ENCODE peak calls at places on chromosomes 1 and 21, in nine cellular contexts. One of them, this sample, is unnamed.

GRCh38 chr1:93591833-93592635 is 89.6 kb downstream of the BCAR3 start:
- DNase-seq in tibial nerve: no peak
- DNase-seq in A549: peak; percentile 35
- DNase-seq in ovary: no peak
- DNase-seq in sigmoid colon: peak; percentile 65
- DNase-seq in suprapubic skin: no peak
- DNase-seq in esophagus muscularis mucosa: no peak
- DNase-seq in H1: no peak
- DNase-seq in stomach: peak; percentile 96
- DNase-seq in this sample: peak; percentile 94

GRCh38 chr1:183892351-183892793 is 87.5 kb downstream of the RGL1 start:
- DNase-seq in tibial nerve: no peak
- DNase-seq in A549: peak; percentile 60
- DNase-seq in ovary: no peak
- DNase-seq in sigmoid colon: no peak
- DNase-seq in suprapubic skin: no peak
- DNase-seq in esophagus muscularis mucosa: peak; percentile 74
- DNase-seq in H1: no peak
- DNase-seq in stomach: no peak
- DNase-seq in this sample: no peak

GRCh38 chr1:41620365-41621169 is 136.1 kb upstream of the EDN2 start:
- DNase-seq in tibial nerve: no peak
- DNase-seq in A549: no peak
- DNase-seq in ovary: no peak
- DNase-seq in sigmoid colon: peak; percentile 20
- DNase-seq in suprapubic skin: no peak
- DNase-seq in esophagus muscularis mucosa: peak; percentile 79
- DNase-seq in H1: no peak
- DNase-seq in stomach: no peak
- DNase-seq in this sample: no peak

GRCh38 chr1:230280906-230281413 is 145.2 kb downstream of the PGBD5 start:
- DNase-seq in tibial nerve: no peak
- DNase-seq in A549: no peak
- DNase-seq in ovary: no peak
- DNase-seq in sigmoid colon: peak; percentile 61
- DNase-seq in suprapubic skin: peak; percentile 60
- DNase-seq in esophagus muscularis mucosa: no peak
- DNase-seq in H1: no peak
- DNase-seq in stomach: no peak
- DNase-seq in this sample: no peak

GRCh38 chr21:46648539-46648938 is 13.1 kb downstream of the PRMT2 start:
- DNase-seq in tibial nerve: no peak
- DNase-seq in A549: no peak
- DNase-seq in ovary: no peak
- DNase-seq in sigmoid colon: no peak
- DNase-seq in suprapubic skin: no peak
- DNase-seq in esophagus muscularis mucosa: no peak
- DNase-seq in H1: no peak
- DNase-seq in stomach: no peak
- DNase-seq in this sample: no peak

GRCh38 chr1:8641317-8641997 is 176.0 kb downstream of the RERE start:
- DNase-seq in tibial nerve: no peak
- DNase-seq in A549: no peak
- DNase-seq in ovary: no peak
- DNase-seq in sigmoid colon: no peak
- DNase-seq in suprapubic skin: no peak
- DNase-seq in esophagus muscularis mucosa: no peak
- DNase-seq in H1: no peak
- DNase-seq in stomach: no peak
- DNase-seq in this sample: no peak

GRCh38 chr21:16473965-16474364 is 744.2 kb downstream of the USP25 start:
- DNase-seq in tibial nerve: no peak
- DNase-seq in A549: no peak
- DNase-seq in ovary: no peak
- DNase-seq in sigmoid colon: no peak
- DNase-seq in suprapubic skin: no peak
- DNase-seq in esophagus muscularis mucosa: no peak
- DNase-seq in H1: no peak
- DNase-seq in stomach: no peak
- DNase-seq in this sample: no peak

GRCh38 chr1:82052563-82052962 is 251.8 kb downstream of the ADGRL2 start:
- DNase-seq in tibial nerve: no peak
- DNase-seq in A549: no peak
- DNase-seq in ovary: no peak
- DNase-seq in sigmoid colon: no peak
- DNase-seq in suprapubic skin: no peak
- DNase-seq in esophagus muscularis mucosa: no peak
- DNase-seq in H1: no peak
- DNase-seq in stomach: no peak
- DNase-seq in this sample: no peak

GRCh38 chr1:204791453-204792366 is 79.0 kb upstream of the NFASC start:
- DNase-seq in tibial nerve: peak; percentile 65
- DNase-seq in A549: peak; percentile 79
- DNase-seq in ovary: peak; percentile 25
- DNase-seq in sigmoid colon: peak; percentile 77
- DNase-seq in suprapubic skin: peak; percentile 85
- DNase-seq in esophagus muscularis mucosa: no peak
- DNase-seq in H1: peak; percentile 79
- DNase-seq in stomach: peak; percentile 78
- DNase-seq in this sample: peak; percentile 81
- TF ChIP-seq EP300 in tibial nerve: no peak
- TF ChIP-seq EP300 in A549: no peak
- TF ChIP-seq EP300 in ovary: no peak
- TF ChIP-seq EP300 in sigmoid colon: no peak
- TF ChIP-seq EP300 in suprapubic skin: no peak
- TF ChIP-seq EP300 in esophagus muscularis mucosa: no peak
- TF ChIP-seq EP300 in H1: no peak
- TF ChIP-seq EP300 in stomach: no peak
- TF ChIP-seq EP300 in this sample: no peak

GRCh38 chr1:240091614-240092300 is at the start of gene FMN2:
- DNase-seq in tibial nerve: no peak
- DNase-seq in A549: peak; percentile 72
- DNase-seq in ovary: peak; percentile 43
- DNase-seq in sigmoid colon: peak; percentile 71
- DNase-seq in suprapubic skin: no peak
- DNase-seq in esophagus muscularis mucosa: no peak
- DNase-seq in H1: no peak
- DNase-seq in stomach: no peak
- DNase-seq in this sample: peak; percentile 9

GRCh38 chr1:240091201-240091600 is 482 bp upstream of the FMN2 start:
- DNase-seq in tibial nerve: no peak
- DNase-seq in A549: no peak
- DNase-seq in ovary: no peak
- DNase-seq in sigmoid colon: no peak
- DNase-seq in suprapubic skin: no peak
- DNase-seq in esophagus muscularis mucosa: no peak
- DNase-seq in H1: no peak
- DNase-seq in stomach: no peak
- DNase-seq in this sample: no peak

GRCh38 chr1:240092301-240093119 is 827 bp downstream of the FMN2 start:
- DNase-seq in tibial nerve: no peak
- DNase-seq in A549: peak; percentile 73
- DNase-seq in ovary: peak; percentile 41
- DNase-seq in sigmoid colon: peak; percentile 66
- DNase-seq in suprapubic skin: no peak
- DNase-seq in esophagus muscularis mucosa: no peak
- DNase-seq in H1: no peak
- DNase-seq in stomach: no peak
- DNase-seq in this sample: peak; percentile 9

GRCh38 chr1:240094043-240094722 is 2.5 kb downstream of the FMN2 start:
- DNase-seq in tibial nerve: no peak
- DNase-seq in A549: no peak
- DNase-seq in ovary: no peak
- DNase-seq in sigmoid colon: no peak
- DNase-seq in suprapubic skin: no peak
- DNase-seq in esophagus muscularis mucosa: no peak
- DNase-seq in H1: no peak
- DNase-seq in stomach: no peak
- DNase-seq in this sample: no peak

GRCh38 chr1:240093120-240093961 is 1.7 kb downstream of the FMN2 start:
- DNase-seq in tibial nerve: no peak
- DNase-seq in A549: peak; percentile 31
- DNase-seq in ovary: peak; percentile 20
- DNase-seq in sigmoid colon: peak; percentile 67
- DNase-seq in suprapubic skin: no peak
- DNase-seq in esophagus muscularis mucosa: no peak
- DNase-seq in H1: no peak
- DNase-seq in stomach: no peak
- DNase-seq in this sample: peak; percentile 9
- H3K4me3 ChIP-seq in tibial nerve: peak overlapping the region; percentile 63
- H3K4me3 ChIP-seq in A549: peak overlapping the region; percentile 71
- H3K4me3 ChIP-seq in ovary: peak overlapping the region; percentile 16
- H3K4me3 ChIP-seq in sigmoid colon: peak overlapping the region; percentile 54
- H3K4me3 ChIP-seq in suprapubic skin: peak overlapping the region; percentile 40
- H3K4me3 ChIP-seq in esophagus muscularis mucosa: peak overlapping the region; percentile 61
- H3K4me3 ChIP-seq in H1: peak overlapping the region; percentile 69
- H3K4me3 ChIP-seq in stomach: peak overlapping the region; percentile 48
- H3K4me3 ChIP-seq in this sample: peak overlapping the region; percentile 37

DNA sequence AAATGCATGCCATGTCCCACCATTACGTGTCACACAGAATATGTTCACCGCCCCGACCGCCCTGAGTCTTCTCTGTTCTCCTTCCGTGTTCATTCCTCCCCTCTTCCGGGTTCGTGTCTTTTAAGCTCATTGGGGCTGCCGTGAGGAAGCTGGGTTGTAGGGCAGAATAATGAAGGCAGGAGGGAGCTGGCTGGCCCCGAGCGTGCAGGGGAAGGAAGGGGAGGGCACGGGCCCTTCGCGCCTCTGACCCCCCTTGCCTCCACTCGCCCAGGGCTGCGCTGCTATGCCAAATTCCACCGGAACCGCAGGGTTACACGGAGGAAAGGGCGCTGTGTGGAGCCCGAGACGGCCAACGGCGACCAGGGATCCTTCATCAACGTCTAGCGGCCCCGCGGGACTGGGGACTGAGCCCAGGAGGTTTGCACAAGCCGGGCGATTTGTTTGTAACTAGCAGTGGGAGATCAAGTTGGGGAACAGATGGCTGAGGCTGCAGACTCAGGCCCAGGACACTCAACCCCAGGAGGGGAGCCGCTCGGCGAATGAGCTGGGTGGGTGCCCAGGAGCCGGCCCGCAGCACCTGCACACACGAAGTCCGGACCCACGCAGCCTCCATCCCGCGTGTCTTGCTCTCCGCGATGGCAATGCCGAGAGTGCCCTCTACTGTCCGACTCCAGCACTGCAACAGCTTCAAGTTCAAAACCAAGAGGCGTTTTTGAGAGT is 16.5 kb upstream of the AGTRAP start:
- DNase-seq in tibial nerve: peak; percentile 95
- DNase-seq in A549: peak; percentile 53
- DNase-seq in ovary: peak; percentile 78
- DNase-seq in sigmoid colon: peak; percentile 91
- DNase-seq in suprapubic skin: peak; percentile 94
- DNase-seq in esophagus muscularis mucosa: peak; percentile 95
- DNase-seq in H1: no peak
- DNase-seq in stomach: peak; percentile 88
- DNase-seq in this sample: peak; percentile 88
- TF ChIP-seq EP300 in tibial nerve: peak; percentile 25
- TF ChIP-seq EP300 in A549: no peak
- TF ChIP-seq EP300 in ovary: no peak
- TF ChIP-seq EP300 in sigmoid colon: no peak
- TF ChIP-seq EP300 in suprapubic skin: no peak
- TF ChIP-seq EP300 in esophagus muscularis mucosa: no peak
- TF ChIP-seq EP300 in H1: no peak
- TF ChIP-seq EP300 in stomach: no peak
- TF ChIP-seq EP300 in this sample: no peak

DNA sequence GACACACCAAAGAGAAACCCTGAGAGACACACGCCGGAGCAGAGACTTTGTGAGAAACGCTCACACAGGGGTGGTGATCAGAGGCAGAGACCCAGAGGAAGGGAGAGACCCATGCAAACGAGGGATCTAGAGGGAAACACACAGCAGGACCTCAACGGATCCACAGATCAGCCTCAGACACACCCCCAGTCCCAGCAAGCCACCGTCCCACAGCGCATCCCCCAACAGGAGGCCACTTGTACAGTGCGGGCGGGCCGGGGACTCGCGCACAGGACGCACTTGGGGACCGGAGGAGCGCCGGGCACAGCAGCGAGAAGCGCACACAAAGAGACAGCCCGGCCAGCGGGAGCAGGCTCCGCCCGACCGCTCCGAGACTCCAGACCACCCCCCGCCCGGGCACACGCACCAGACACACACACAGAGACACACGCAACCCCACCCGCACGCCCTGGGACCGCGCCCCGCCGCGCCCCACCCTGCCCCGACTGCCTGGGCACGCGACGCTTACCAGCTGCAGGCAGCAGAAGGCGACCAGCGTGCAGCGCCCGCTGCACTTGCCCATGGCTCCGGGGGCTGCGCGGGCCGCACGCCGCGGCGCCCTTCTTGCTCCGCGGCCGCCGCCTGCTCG is 587 bp downstream of the NKAIN1 start:
- DNase-seq in tibial nerve: no peak
- DNase-seq in A549: peak; percentile 27
- DNase-seq in ovary: no peak
- DNase-seq in sigmoid colon: peak; percentile 53
- DNase-seq in suprapubic skin: no peak
- DNase-seq in esophagus muscularis mucosa: no peak
- DNase-seq in H1: peak; percentile 17
- DNase-seq in stomach: no peak
- DNase-seq in this sample: peak; percentile 31
- H3K4me3 ChIP-seq in tibial nerve: peak overlapping the region; percentile 35
- H3K4me3 ChIP-seq in A549: peak overlapping the region; percentile 57
- H3K4me3 ChIP-seq in ovary: no peak overlapping the region
- H3K4me3 ChIP-seq in sigmoid colon: no peak overlapping the region
- H3K4me3 ChIP-seq in suprapubic skin: peak overlapping the region; percentile 48
- H3K4me3 ChIP-seq in esophagus muscularis mucosa: peak overlapping the region; percentile 42
- H3K4me3 ChIP-seq in H1: peak overlapping the region; percentile 75
- H3K4me3 ChIP-seq in stomach: peak overlapping the region; percentile 49
- H3K4me3 ChIP-seq in this sample: peak overlapping the region; percentile 20